ENCODE peak calls at places on chromosomes 1 and 21, in ten cellular contexts. One of them, this sample, is unnamed.

GRCh38 chr1:160375788-160376524 is 9.1 kb downstream of the NHLH1 start:
- DNase-seq in activated CD8-positive, alpha-beta T cell treated with anti-CD3 and anti-CD28 coated beads for 36 hours: peak
- DNase-seq in neural progenitor cell: peak
- DNase-seq in GM12865: peak
- DNase-seq in CD8-positive, alpha-beta T cell: no peak
- DNase-seq in cardiac fibroblast: no peak
- DNase-seq in neural crest cell: no peak
- DNase-seq in cardiac muscle cell: peak
- DNase-seq in RWPE1: no peak
- DNase-seq in GM13977: no peak
- DNase-seq in this sample: no peak

GRCh38 chr1:201578008-201578888 is 39.3 kb downstream of the NAV1 start:
- DNase-seq in activated CD8-positive, alpha-beta T cell treated with anti-CD3 and anti-CD28 coated beads for 36 hours: no peak
- DNase-seq in neural progenitor cell: no peak
- DNase-seq in GM12865: no peak
- DNase-seq in CD8-positive, alpha-beta T cell: no peak
- DNase-seq in cardiac fibroblast: peak
- DNase-seq in neural crest cell: no peak
- DNase-seq in cardiac muscle cell: peak
- DNase-seq in RWPE1: no peak
- DNase-seq in GM13977: no peak
- DNase-seq in this sample: no peak

GRCh38 chr1:209456878-209457277 is 126.6 kb upstream of the CAMK1G start:
- DNase-seq in activated CD8-positive, alpha-beta T cell treated with anti-CD3 and anti-CD28 coated beads for 36 hours: no peak
- DNase-seq in neural progenitor cell: no peak
- DNase-seq in GM12865: no peak
- DNase-seq in CD8-positive, alpha-beta T cell: no peak
- DNase-seq in cardiac fibroblast: no peak
- DNase-seq in neural crest cell: no peak
- DNase-seq in cardiac muscle cell: no peak
- DNase-seq in RWPE1: no peak
- DNase-seq in GM13977: no peak
- DNase-seq in this sample: no peak

GRCh38 chr1:118992868-118993711 is 4.9 kb upstream of the TBX15 start:
- DNase-seq in activated CD8-positive, alpha-beta T cell treated with anti-CD3 and anti-CD28 coated beads for 36 hours: no peak
- DNase-seq in neural progenitor cell: peak
- DNase-seq in GM12865: no peak
- DNase-seq in CD8-positive, alpha-beta T cell: no peak
- DNase-seq in cardiac fibroblast: no peak
- DNase-seq in neural crest cell: no peak
- DNase-seq in cardiac muscle cell: no peak
- DNase-seq in RWPE1: no peak
- DNase-seq in GM13977: no peak
- DNase-seq in this sample: no peak

GRCh38 chr1:54170961-54171460 is 18.2 kb upstream of the CDCP2 start:
- DNase-seq in activated CD8-positive, alpha-beta T cell treated with anti-CD3 and anti-CD28 coated beads for 36 hours: no peak
- DNase-seq in neural progenitor cell: no peak
- DNase-seq in GM12865: no peak
- DNase-seq in CD8-positive, alpha-beta T cell: no peak
- DNase-seq in cardiac fibroblast: no peak
- DNase-seq in neural crest cell: no peak
- DNase-seq in cardiac muscle cell: no peak
- DNase-seq in RWPE1: no peak
- DNase-seq in GM13977: no peak
- DNase-seq in this sample: no peak

GRCh38 chr1:59926381-59927243 is at the start of gene CYP2J2:
- DNase-seq in activated CD8-positive, alpha-beta T cell treated with anti-CD3 and anti-CD28 coated beads for 36 hours: peak
- DNase-seq in neural progenitor cell: peak
- DNase-seq in GM12865: no peak
- DNase-seq in CD8-positive, alpha-beta T cell: peak
- DNase-seq in cardiac fibroblast: peak
- DNase-seq in neural crest cell: peak
- DNase-seq in cardiac muscle cell: peak
- DNase-seq in RWPE1: peak
- DNase-seq in GM13977: no peak
- DNase-seq in this sample: peak

GRCh38 chr21:44703731-44704635 is 7.0 kb downstream of the KRTAP10-12 start:
- DNase-seq in activated CD8-positive, alpha-beta T cell treated with anti-CD3 and anti-CD28 coated beads for 36 hours: no peak
- DNase-seq in neural progenitor cell: no peak
- DNase-seq in GM12865: no peak
- DNase-seq in CD8-positive, alpha-beta T cell: no peak
- DNase-seq in cardiac fibroblast: no peak
- DNase-seq in neural crest cell: no peak
- DNase-seq in cardiac muscle cell: no peak
- DNase-seq in RWPE1: no peak
- DNase-seq in GM13977: peak
- DNase-seq in this sample: no peak

GRCh38 chr1:8516793-8517556 is 199.1 kb downstream of the SLC45A1 start:
- DNase-seq in activated CD8-positive, alpha-beta T cell treated with anti-CD3 and anti-CD28 coated beads for 36 hours: peak
- DNase-seq in neural progenitor cell: no peak
- DNase-seq in GM12865: no peak
- DNase-seq in CD8-positive, alpha-beta T cell: no peak
- DNase-seq in cardiac fibroblast: peak
- DNase-seq in neural crest cell: no peak
- DNase-seq in cardiac muscle cell: no peak
- DNase-seq in RWPE1: no peak
- DNase-seq in GM13977: no peak
- DNase-seq in this sample: no peak

GRCh38 chr1:222392571-222392970 is 155.3 kb downstream of the HHIPL2 start:
- DNase-seq in activated CD8-positive, alpha-beta T cell treated with anti-CD3 and anti-CD28 coated beads for 36 hours: no peak
- DNase-seq in neural progenitor cell: no peak
- DNase-seq in GM12865: no peak
- DNase-seq in CD8-positive, alpha-beta T cell: no peak
- DNase-seq in cardiac fibroblast: no peak
- DNase-seq in neural crest cell: no peak
- DNase-seq in cardiac muscle cell: no peak
- DNase-seq in RWPE1: no peak
- DNase-seq in GM13977: no peak
- DNase-seq in this sample: no peak

GRCh38 chr21:44526096-44526997 is 13.6 kb downstream of the KRTAP10-1 start:
- DNase-seq in activated CD8-positive, alpha-beta T cell treated with anti-CD3 and anti-CD28 coated beads for 36 hours: no peak
- DNase-seq in neural progenitor cell: no peak
- DNase-seq in GM12865: no peak
- DNase-seq in CD8-positive, alpha-beta T cell: no peak
- DNase-seq in cardiac fibroblast: no peak
- DNase-seq in neural crest cell: no peak
- DNase-seq in cardiac muscle cell: no peak
- DNase-seq in RWPE1: no peak
- DNase-seq in GM13977: no peak
- DNase-seq in this sample: no peak

GRCh38 chr1:214476229-214476957 is 75.0 kb downstream of the PTPN14 start:
- DNase-seq in activated CD8-positive, alpha-beta T cell treated with anti-CD3 and anti-CD28 coated beads for 36 hours: no peak
- DNase-seq in neural progenitor cell: no peak
- DNase-seq in GM12865: no peak
- DNase-seq in CD8-positive, alpha-beta T cell: no peak
- DNase-seq in cardiac fibroblast: no peak
- DNase-seq in neural crest cell: no peak
- DNase-seq in cardiac muscle cell: no peak
- DNase-seq in RWPE1: peak
- DNase-seq in GM13977: no peak
- DNase-seq in this sample: no peak

GRCh38 chr1:87869563-87869962 is 540.9 kb downstream of the LMO4 start:
- DNase-seq in activated CD8-positive, alpha-beta T cell treated with anti-CD3 and anti-CD28 coated beads for 36 hours: no peak
- DNase-seq in neural progenitor cell: no peak
- DNase-seq in GM12865: no peak
- DNase-seq in CD8-positive, alpha-beta T cell: no peak
- DNase-seq in cardiac fibroblast: peak
- DNase-seq in neural crest cell: no peak
- DNase-seq in cardiac muscle cell: peak
- DNase-seq in RWPE1: peak
- DNase-seq in GM13977: no peak
- DNase-seq in this sample: no peak

GRCh38 chr1:154760469-154760933 is 109.6 kb downstream of the KCNN3 start:
- DNase-seq in activated CD8-positive, alpha-beta T cell treated with anti-CD3 and anti-CD28 coated beads for 36 hours: peak
- DNase-seq in neural progenitor cell: peak
- DNase-seq in GM12865: peak
- DNase-seq in CD8-positive, alpha-beta T cell: peak
- DNase-seq in cardiac fibroblast: no peak
- DNase-seq in neural crest cell: peak
- DNase-seq in cardiac muscle cell: peak
- DNase-seq in RWPE1: peak
- DNase-seq in GM13977: peak
- DNase-seq in this sample: peak

DNA sequence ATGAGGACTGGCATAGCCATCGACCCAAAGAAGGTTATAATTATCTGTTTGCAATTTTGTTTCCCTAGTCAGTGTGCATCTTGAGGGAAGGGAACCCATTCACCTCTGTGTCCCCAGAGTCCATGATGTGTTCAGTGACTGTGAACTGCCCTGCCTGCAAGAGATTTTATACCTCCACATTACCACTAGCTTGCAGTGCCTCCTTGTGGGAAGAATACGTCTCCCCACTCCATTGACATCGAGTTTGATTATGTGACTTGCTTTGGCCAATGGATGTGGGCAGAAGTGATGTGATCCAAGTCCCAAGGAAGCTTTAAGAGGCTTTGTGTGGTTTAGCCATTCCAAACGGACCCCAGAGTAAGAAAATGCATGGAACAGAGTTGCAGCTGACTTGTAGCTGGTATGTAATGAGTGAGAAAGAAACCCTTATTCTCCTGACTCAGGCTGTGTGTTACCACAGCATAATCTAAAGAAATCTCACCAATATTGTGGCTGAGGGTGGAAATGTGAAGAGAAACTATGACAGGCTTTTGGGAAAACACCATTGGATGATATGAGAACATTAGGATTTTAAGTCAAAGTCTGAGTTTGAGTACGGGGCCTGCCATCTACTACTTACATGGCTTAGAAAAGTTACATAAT is 47.8 kb upstream of the NRDC start:
- DNase-seq in activated CD8-positive, alpha-beta T cell treated with anti-CD3 and anti-CD28 coated beads for 36 hours: peak
- DNase-seq in neural progenitor cell: peak
- DNase-seq in GM12865: peak
- DNase-seq in CD8-positive, alpha-beta T cell: no peak
- DNase-seq in cardiac fibroblast: peak
- DNase-seq in neural crest cell: peak
- DNase-seq in cardiac muscle cell: peak
- DNase-seq in RWPE1: no peak
- DNase-seq in GM13977: peak
- DNase-seq in this sample: no peak
- TF ChIP-seq CTCF in activated CD8-positive, alpha-beta T cell treated with anti-CD3 and anti-CD28 coated beads for 36 hours: no peak
- TF ChIP-seq CTCF in neural progenitor cell: peak
- TF ChIP-seq CTCF in GM12865: peak
- TF ChIP-seq CTCF in CD8-positive, alpha-beta T cell: no peak
- TF ChIP-seq CTCF in cardiac fibroblast: peak
- TF ChIP-seq CTCF in neural crest cell: peak
- TF ChIP-seq CTCF in cardiac muscle cell: peak
- TF ChIP-seq CTCF in RWPE1: no peak
- TF ChIP-seq CTCF in GM13977: peak
- TF ChIP-seq CTCF in this sample: peak

GRCh38 chr1:3069491-3070303 is 694 bp downstream of the PRDM16 start:
- DNase-seq in activated CD8-positive, alpha-beta T cell treated with anti-CD3 and anti-CD28 coated beads for 36 hours: no peak
- DNase-seq in neural progenitor cell: peak
- DNase-seq in GM12865: no peak
- DNase-seq in CD8-positive, alpha-beta T cell: no peak
- DNase-seq in cardiac fibroblast: peak
- DNase-seq in neural crest cell: peak
- DNase-seq in cardiac muscle cell: peak
- DNase-seq in RWPE1: peak
- DNase-seq in GM13977: no peak
- DNase-seq in this sample: peak
- TF ChIP-seq CTCF in activated CD8-positive, alpha-beta T cell treated with anti-CD3 and anti-CD28 coated beads for 36 hours: no peak
- TF ChIP-seq CTCF in neural progenitor cell: peak
- TF ChIP-seq CTCF in GM12865: no peak
- TF ChIP-seq CTCF in CD8-positive, alpha-beta T cell: no peak
- TF ChIP-seq CTCF in cardiac fibroblast: peak
- TF ChIP-seq CTCF in neural crest cell: peak
- TF ChIP-seq CTCF in cardiac muscle cell: peak
- TF ChIP-seq CTCF in RWPE1: peak
- TF ChIP-seq CTCF in GM13977: no peak
- TF ChIP-seq CTCF in this sample: peak

GRCh38 chr1:182206628-182207239 is 145.2 kb upstream of the ZNF648 start:
- DNase-seq in activated CD8-positive, alpha-beta T cell treated with anti-CD3 and anti-CD28 coated beads for 36 hours: no peak
- DNase-seq in neural progenitor cell: peak
- DNase-seq in GM12865: no peak
- DNase-seq in CD8-positive, alpha-beta T cell: no peak
- DNase-seq in cardiac fibroblast: peak
- DNase-seq in neural crest cell: no peak
- DNase-seq in cardiac muscle cell: peak
- DNase-seq in RWPE1: no peak
- DNase-seq in GM13977: no peak
- DNase-seq in this sample: no peak
- TF ChIP-seq CTCF in activated CD8-positive, alpha-beta T cell treated with anti-CD3 and anti-CD28 coated beads for 36 hours: no peak
- TF ChIP-seq CTCF in neural progenitor cell: no peak
- TF ChIP-seq CTCF in GM12865: no peak
- TF ChIP-seq CTCF in CD8-positive, alpha-beta T cell: no peak
- TF ChIP-seq CTCF in cardiac fibroblast: no peak
- TF ChIP-seq CTCF in neural crest cell: no peak
- TF ChIP-seq CTCF in cardiac muscle cell: no peak
- TF ChIP-seq CTCF in RWPE1: no peak
- TF ChIP-seq CTCF in GM13977: no peak
- TF ChIP-seq CTCF in this sample: no peak

DNA sequence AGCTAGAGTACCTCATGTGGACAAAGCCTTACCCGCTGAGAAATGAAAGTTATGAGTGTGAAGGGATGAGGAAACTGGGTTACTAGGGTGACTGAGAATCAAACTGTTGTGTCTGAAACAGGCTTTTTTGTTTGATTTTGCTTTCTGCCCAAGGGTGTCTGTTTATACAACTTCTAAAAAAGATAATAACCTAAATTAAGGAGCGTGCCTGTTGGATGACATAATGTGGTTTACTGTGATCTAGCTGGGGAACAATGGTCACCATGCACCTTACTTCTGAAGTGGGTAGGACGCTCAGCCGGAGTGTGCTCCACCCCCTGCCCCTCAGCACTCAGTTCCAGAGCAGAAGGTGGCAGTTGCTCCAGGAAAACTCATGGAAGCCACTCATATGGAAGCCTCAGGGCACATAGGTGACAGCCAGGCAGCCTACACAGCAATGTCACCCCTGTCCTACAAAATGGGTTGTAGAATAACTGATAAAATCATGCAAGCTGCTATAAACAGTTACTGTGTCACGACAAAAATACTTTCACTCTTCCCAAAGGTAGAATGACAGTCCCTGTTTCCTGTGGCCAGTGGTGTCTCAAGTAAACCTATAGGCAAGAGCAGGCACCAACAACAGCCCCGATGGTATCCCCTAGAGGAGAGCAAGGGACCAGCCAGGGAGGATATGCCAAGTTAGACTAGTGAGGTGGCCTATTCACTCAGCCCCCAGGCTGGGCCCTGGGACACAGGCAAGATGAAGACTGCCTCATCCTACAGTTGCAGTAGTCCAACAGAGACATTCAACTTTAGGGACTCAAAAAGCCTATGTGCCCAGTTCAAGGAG is 29.3 kb downstream of the SIPA1L2 start:
- DNase-seq in activated CD8-positive, alpha-beta T cell treated with anti-CD3 and anti-CD28 coated beads for 36 hours: no peak
- DNase-seq in neural progenitor cell: no peak
- DNase-seq in GM12865: peak
- DNase-seq in CD8-positive, alpha-beta T cell: no peak
- DNase-seq in cardiac fibroblast: no peak
- DNase-seq in neural crest cell: no peak
- DNase-seq in cardiac muscle cell: no peak
- DNase-seq in RWPE1: no peak
- DNase-seq in GM13977: no peak
- DNase-seq in this sample: no peak
- TF ChIP-seq CTCF in activated CD8-positive, alpha-beta T cell treated with anti-CD3 and anti-CD28 coated beads for 36 hours: no peak
- TF ChIP-seq CTCF in neural progenitor cell: no peak
- TF ChIP-seq CTCF in GM12865: no peak
- TF ChIP-seq CTCF in CD8-positive, alpha-beta T cell: no peak
- TF ChIP-seq CTCF in cardiac fibroblast: no peak
- TF ChIP-seq CTCF in neural crest cell: no peak
- TF ChIP-seq CTCF in cardiac muscle cell: no peak
- TF ChIP-seq CTCF in RWPE1: no peak
- TF ChIP-seq CTCF in GM13977: no peak
- TF ChIP-seq CTCF in this sample: no peak